ENCODE peak calls at places on chromosomes 2 and 18, in ten cellular contexts. One of them, this sample, is unnamed.

GRCh38 chr2:121468936-121469335 is 61.7 kb upstream of the RNU4ATAC start:
- DNase-seq in progenitor cell of endocrine pancreas: no peak
- DNase-seq in tibial artery: no peak
- DNase-seq in sigmoid colon: no peak
- DNase-seq in breast epithelium: no peak
- DNase-seq in fibroblast of pulmonary artery: no peak
- DNase-seq in left ventricle myocardium inferior: no peak
- DNase-seq in NB4: no peak
- DNase-seq in GM13976: no peak
- DNase-seq in spleen: no peak
- DNase-seq in this sample: no peak

GRCh38 chr2:227462463-227462951 is 9.4 kb upstream of the AGFG1 start:
- DNase-seq in progenitor cell of endocrine pancreas: no peak
- DNase-seq in tibial artery: no peak
- DNase-seq in sigmoid colon: no peak
- DNase-seq in breast epithelium: no peak
- DNase-seq in fibroblast of pulmonary artery: no peak
- DNase-seq in left ventricle myocardium inferior: no peak
- DNase-seq in NB4: no peak
- DNase-seq in GM13976: peak; percentile 48
- DNase-seq in spleen: no peak
- DNase-seq in this sample: no peak

GRCh38 chr18:56083097-56083865 is 495.3 kb upstream of the TCF4 start:
- DNase-seq in progenitor cell of endocrine pancreas: no peak
- DNase-seq in tibial artery: no peak
- DNase-seq in sigmoid colon: no peak
- DNase-seq in breast epithelium: no peak
- DNase-seq in fibroblast of pulmonary artery: peak; percentile 83
- DNase-seq in left ventricle myocardium inferior: peak; percentile 74
- DNase-seq in NB4: no peak
- DNase-seq in GM13976: no peak
- DNase-seq in spleen: peak; percentile 59
- DNase-seq in this sample: no peak

GRCh38 chr2:225458431-225459117 is 59.1 kb downstream of the NYAP2 start:
- DNase-seq in progenitor cell of endocrine pancreas: no peak
- DNase-seq in tibial artery: no peak
- DNase-seq in sigmoid colon: no peak
- DNase-seq in breast epithelium: no peak
- DNase-seq in fibroblast of pulmonary artery: no peak
- DNase-seq in left ventricle myocardium inferior: no peak
- DNase-seq in NB4: peak; percentile 11
- DNase-seq in GM13976: no peak
- DNase-seq in spleen: no peak
- DNase-seq in this sample: no peak

GRCh38 chr2:100818606-100819364 is 1.2 kb upstream of the NPAS2 start:
- DNase-seq in progenitor cell of endocrine pancreas: peak; percentile 43
- DNase-seq in tibial artery: peak; percentile 89
- DNase-seq in sigmoid colon: peak; percentile 85
- DNase-seq in breast epithelium: peak; percentile 71
- DNase-seq in fibroblast of pulmonary artery: peak; percentile 93
- DNase-seq in left ventricle myocardium inferior: peak; percentile 68
- DNase-seq in NB4: no peak
- DNase-seq in GM13976: peak; percentile 45
- DNase-seq in spleen: no peak
- DNase-seq in this sample: no peak

GRCh38 chr2:60581461-60582282 is 28.2 kb upstream of the BCL11A start:
- DNase-seq in progenitor cell of endocrine pancreas: peak; percentile 77
- DNase-seq in tibial artery: peak; percentile 66
- DNase-seq in sigmoid colon: peak; percentile 74
- DNase-seq in breast epithelium: peak; percentile 48
- DNase-seq in fibroblast of pulmonary artery: peak; percentile 54
- DNase-seq in left ventricle myocardium inferior: peak; percentile 66
- DNase-seq in NB4: peak; percentile 81
- DNase-seq in GM13976: peak; percentile 90
- DNase-seq in spleen: peak; percentile 95
- DNase-seq in this sample: no peak

GRCh38 chr2:104976603-104977120 is 61.2 kb upstream of the MRPS9 start:
- DNase-seq in progenitor cell of endocrine pancreas: no peak
- DNase-seq in tibial artery: no peak
- DNase-seq in sigmoid colon: no peak
- DNase-seq in breast epithelium: no peak
- DNase-seq in fibroblast of pulmonary artery: no peak
- DNase-seq in left ventricle myocardium inferior: no peak
- DNase-seq in NB4: peak; percentile 61
- DNase-seq in GM13976: peak; percentile 72
- DNase-seq in spleen: peak; percentile 79
- DNase-seq in this sample: no peak

GRCh38 chr2:217055624-217056023 is 195.8 kb upstream of the TNP1 start:
- DNase-seq in progenitor cell of endocrine pancreas: no peak
- DNase-seq in tibial artery: no peak
- DNase-seq in sigmoid colon: no peak
- DNase-seq in breast epithelium: no peak
- DNase-seq in fibroblast of pulmonary artery: no peak
- DNase-seq in left ventricle myocardium inferior: no peak
- DNase-seq in NB4: no peak
- DNase-seq in GM13976: no peak
- DNase-seq in spleen: no peak
- DNase-seq in this sample: no peak

GRCh38 chr2:150767924-150768801 is 280.7 kb upstream of the RND3 start:
- DNase-seq in progenitor cell of endocrine pancreas: no peak
- DNase-seq in tibial artery: no peak
- DNase-seq in sigmoid colon: no peak
- DNase-seq in breast epithelium: no peak
- DNase-seq in fibroblast of pulmonary artery: no peak
- DNase-seq in left ventricle myocardium inferior: no peak
- DNase-seq in NB4: no peak
- DNase-seq in GM13976: no peak
- DNase-seq in spleen: no peak
- DNase-seq in this sample: no peak

GRCh38 chr18:12518326-12518725 is 110.6 kb downstream of the PRELID3A start:
- DNase-seq in progenitor cell of endocrine pancreas: no peak
- DNase-seq in tibial artery: no peak
- DNase-seq in sigmoid colon: no peak
- DNase-seq in breast epithelium: no peak
- DNase-seq in fibroblast of pulmonary artery: peak; percentile 82
- DNase-seq in left ventricle myocardium inferior: no peak
- DNase-seq in NB4: no peak
- DNase-seq in GM13976: no peak
- DNase-seq in spleen: no peak
- DNase-seq in this sample: no peak

GRCh38 chr2:67399831-67400489 is 2.8 kb downstream of the ETAA1 start:
- DNase-seq in progenitor cell of endocrine pancreas: no peak
- DNase-seq in tibial artery: no peak
- DNase-seq in sigmoid colon: no peak
- DNase-seq in breast epithelium: no peak
- DNase-seq in fibroblast of pulmonary artery: peak; percentile 58
- DNase-seq in left ventricle myocardium inferior: no peak
- DNase-seq in NB4: no peak
- DNase-seq in GM13976: no peak
- DNase-seq in spleen: no peak
- DNase-seq in this sample: no peak

GRCh38 chr18:74097803-74098202 is 49.8 kb downstream of the FBXO15 start:
- DNase-seq in progenitor cell of endocrine pancreas: no peak
- DNase-seq in tibial artery: no peak
- DNase-seq in sigmoid colon: no peak
- DNase-seq in breast epithelium: no peak
- DNase-seq in fibroblast of pulmonary artery: no peak
- DNase-seq in left ventricle myocardium inferior: no peak
- DNase-seq in NB4: no peak
- DNase-seq in GM13976: no peak
- DNase-seq in spleen: no peak
- DNase-seq in this sample: no peak

GRCh38 chr18:46705521-46705920 is 48.5 kb upstream of the LOXHD1 start:
- DNase-seq in progenitor cell of endocrine pancreas: no peak
- DNase-seq in tibial artery: no peak
- DNase-seq in sigmoid colon: no peak
- DNase-seq in breast epithelium: no peak
- DNase-seq in fibroblast of pulmonary artery: no peak
- DNase-seq in left ventricle myocardium inferior: no peak
- DNase-seq in NB4: no peak
- DNase-seq in GM13976: no peak
- DNase-seq in spleen: no peak
- DNase-seq in this sample: no peak

DNA sequence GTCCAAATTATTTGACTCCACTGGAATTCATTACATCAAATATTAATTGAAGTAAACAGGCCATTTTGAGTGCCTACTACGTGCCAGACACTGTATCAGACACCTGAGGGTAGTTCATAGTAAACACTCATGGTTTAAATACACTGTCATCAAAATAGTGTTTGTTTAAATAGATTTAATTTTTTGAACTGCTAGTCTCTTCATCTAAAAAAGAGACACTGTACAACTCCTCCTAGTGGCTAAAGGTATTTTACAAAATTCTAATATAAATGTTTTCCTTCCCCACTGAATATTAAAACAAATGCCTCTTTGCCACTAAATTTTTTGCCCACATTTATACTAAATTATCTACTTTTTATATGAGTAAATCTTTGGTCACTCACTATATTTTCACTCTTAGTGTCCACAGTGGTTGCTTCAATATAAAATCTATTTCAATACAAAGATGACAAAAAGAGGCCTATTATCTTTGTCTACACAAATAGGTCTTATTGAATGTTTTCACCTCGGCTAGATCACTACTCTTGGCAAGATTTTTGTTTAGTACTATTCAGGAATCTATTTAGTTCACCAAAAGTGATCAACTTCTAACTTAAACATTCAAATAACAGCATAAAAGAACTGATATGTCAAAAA is 122.1 kb downstream of the TMEM247 start:
- DNase-seq in progenitor cell of endocrine pancreas: no peak
- DNase-seq in tibial artery: no peak
- DNase-seq in sigmoid colon: no peak
- DNase-seq in breast epithelium: no peak
- DNase-seq in fibroblast of pulmonary artery: peak; percentile 27
- DNase-seq in left ventricle myocardium inferior: no peak
- DNase-seq in NB4: no peak
- DNase-seq in GM13976: peak; percentile 27
- DNase-seq in spleen: no peak
- DNase-seq in this sample: no peak
- TF ChIP-seq CTCF in progenitor cell of endocrine pancreas: peak; percentile 43
- TF ChIP-seq CTCF in tibial artery: peak; percentile 37
- TF ChIP-seq CTCF in sigmoid colon: peak; percentile 50
- TF ChIP-seq CTCF in breast epithelium: peak; percentile 39
- TF ChIP-seq CTCF in fibroblast of pulmonary artery: peak; percentile 49
- TF ChIP-seq CTCF in left ventricle myocardium inferior: peak; percentile 61
- TF ChIP-seq CTCF in NB4: peak; percentile 22
- TF ChIP-seq CTCF in GM13976: peak; percentile 14
- TF ChIP-seq CTCF in spleen: peak; percentile 39
- TF ChIP-seq CTCF in this sample: peak; percentile 83

DNA sequence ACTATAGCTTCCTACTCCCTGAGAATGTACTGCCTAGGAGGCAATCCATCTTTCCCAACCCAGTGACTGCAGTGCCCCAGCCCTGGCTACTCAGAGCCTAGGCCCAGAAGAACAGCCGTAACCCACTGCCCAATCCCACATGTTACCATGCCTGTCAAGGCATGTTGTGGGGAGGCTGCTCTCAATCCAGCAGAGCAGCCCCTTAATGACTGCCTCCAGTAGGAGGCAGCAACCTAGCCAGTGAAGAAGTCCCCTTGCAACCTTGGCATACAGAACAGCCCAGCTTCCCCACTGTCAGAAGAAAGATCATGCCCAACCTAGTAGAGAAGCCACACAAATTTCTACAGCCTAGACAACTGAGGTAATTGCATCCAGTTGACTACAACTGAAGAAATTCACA is 44.2 kb upstream of the CDH7 start:
- DNase-seq in progenitor cell of endocrine pancreas: no peak
- DNase-seq in tibial artery: no peak
- DNase-seq in sigmoid colon: no peak
- DNase-seq in breast epithelium: no peak
- DNase-seq in fibroblast of pulmonary artery: no peak
- DNase-seq in left ventricle myocardium inferior: no peak
- DNase-seq in NB4: no peak
- DNase-seq in GM13976: no peak
- DNase-seq in spleen: no peak
- DNase-seq in this sample: no peak
- TF ChIP-seq CTCF in progenitor cell of endocrine pancreas: no peak
- TF ChIP-seq CTCF in tibial artery: no peak
- TF ChIP-seq CTCF in sigmoid colon: no peak
- TF ChIP-seq CTCF in breast epithelium: no peak
- TF ChIP-seq CTCF in fibroblast of pulmonary artery: no peak
- TF ChIP-seq CTCF in left ventricle myocardium inferior: no peak
- TF ChIP-seq CTCF in NB4: no peak
- TF ChIP-seq CTCF in GM13976: no peak
- TF ChIP-seq CTCF in spleen: no peak
- TF ChIP-seq CTCF in this sample: no peak

GRCh38 chr2:39837856-39838453 is 58.9 kb upstream of the THUMPD2 start:
- DNase-seq in progenitor cell of endocrine pancreas: no peak
- DNase-seq in tibial artery: no peak
- DNase-seq in sigmoid colon: no peak
- DNase-seq in breast epithelium: no peak
- DNase-seq in fibroblast of pulmonary artery: peak; percentile 64
- DNase-seq in left ventricle myocardium inferior: no peak
- DNase-seq in NB4: peak; percentile 57
- DNase-seq in GM13976: peak; percentile 43
- DNase-seq in spleen: no peak
- DNase-seq in this sample: no peak
- TF ChIP-seq CTCF in progenitor cell of endocrine pancreas: peak; percentile 72
- TF ChIP-seq CTCF in tibial artery: peak; percentile 67
- TF ChIP-seq CTCF in sigmoid colon: peak; percentile 70
- TF ChIP-seq CTCF in breast epithelium: peak; percentile 16
- TF ChIP-seq CTCF in fibroblast of pulmonary artery: peak; percentile 98
- TF ChIP-seq CTCF in left ventricle myocardium inferior: peak; percentile 81
- TF ChIP-seq CTCF in NB4: peak; percentile 95
- TF ChIP-seq CTCF in GM13976: peak; percentile 80
- TF ChIP-seq CTCF in spleen: peak; percentile 64
- TF ChIP-seq CTCF in this sample: peak; percentile 79

GRCh38 chr2:241393524-241394196 is 37.6 kb downstream of the FARP2 start:
- DNase-seq in progenitor cell of endocrine pancreas: no peak
- DNase-seq in tibial artery: no peak
- DNase-seq in sigmoid colon: no peak
- DNase-seq in breast epithelium: no peak
- DNase-seq in fibroblast of pulmonary artery: no peak
- DNase-seq in left ventricle myocardium inferior: no peak
- DNase-seq in NB4: no peak
- DNase-seq in GM13976: no peak
- DNase-seq in spleen: no peak
- DNase-seq in this sample: no peak

GRCh38 chr2:241390301-241391206 is 34.5 kb downstream of the FARP2 start:
- DNase-seq in progenitor cell of endocrine pancreas: no peak
- DNase-seq in tibial artery: no peak
- DNase-seq in sigmoid colon: no peak
- DNase-seq in breast epithelium: peak; percentile 32
- DNase-seq in fibroblast of pulmonary artery: no peak
- DNase-seq in left ventricle myocardium inferior: no peak
- DNase-seq in NB4: no peak
- DNase-seq in GM13976: peak; percentile 66
- DNase-seq in spleen: no peak
- DNase-seq in this sample: no peak

GRCh38 chr2:241389697-241390096 is 33.6 kb downstream of the FARP2 start:
- DNase-seq in progenitor cell of endocrine pancreas: no peak
- DNase-seq in tibial artery: no peak
- DNase-seq in sigmoid colon: no peak
- DNase-seq in breast epithelium: no peak
- DNase-seq in fibroblast of pulmonary artery: no peak
- DNase-seq in left ventricle myocardium inferior: no peak
- DNase-seq in NB4: no peak
- DNase-seq in GM13976: no peak
- DNase-seq in spleen: no peak
- DNase-seq in this sample: no peak

GRCh38 chr2:241386519-241386918 is 30.4 kb downstream of the FARP2 start:
- DNase-seq in progenitor cell of endocrine pancreas: no peak
- DNase-seq in tibial artery: no peak
- DNase-seq in sigmoid colon: no peak
- DNase-seq in breast epithelium: no peak
- DNase-seq in fibroblast of pulmonary artery: peak; percentile 42
- DNase-seq in left ventricle myocardium inferior: no peak
- DNase-seq in NB4: no peak
- DNase-seq in GM13976: no peak
- DNase-seq in spleen: no peak
- DNase-seq in this sample: no peak

GRCh38 chr2:241391892-241392665 is 36.0 kb downstream of the FARP2 start:
- DNase-seq in progenitor cell of endocrine pancreas: no peak
- DNase-seq in tibial artery: no peak
- DNase-seq in sigmoid colon: no peak
- DNase-seq in breast epithelium: no peak
- DNase-seq in fibroblast of pulmonary artery: peak; percentile 56
- DNase-seq in left ventricle myocardium inferior: no peak
- DNase-seq in NB4: peak; percentile 45
- DNase-seq in GM13976: peak; percentile 45
- DNase-seq in spleen: no peak
- DNase-seq in this sample: no peak
- TF ChIP-seq CTCF in progenitor cell of endocrine pancreas: peak; percentile 54
- TF ChIP-seq CTCF in tibial artery: peak; percentile 41
- TF ChIP-seq CTCF in sigmoid colon: no peak
- TF ChIP-seq CTCF in breast epithelium: no peak
- TF ChIP-seq CTCF in fibroblast of pulmonary artery: peak; percentile 55
- TF ChIP-seq CTCF in left ventricle myocardium inferior: peak; percentile 42
- TF ChIP-seq CTCF in NB4: peak; percentile 52
- TF ChIP-seq CTCF in GM13976: peak; percentile 36
- TF ChIP-seq CTCF in spleen: peak; percentile 23
- TF ChIP-seq CTCF in this sample: peak; percentile 69